ENCODE peak calls at places on chromosomes 6 and 20, in seven cellular contexts. P is left kidney; L is naive thymus-derived CD8-positive, alpha-beta T cell; N is PC-9; C is hepatic stellate cell; W is iris pigment epithelial cell; T is AG08396. J is an unnamed sample.
A peak's percentile ranks its signal among the peaks of the same experiment; 100 is the strongest.

GRCh38 chr6:90062051-90062450 is 167.8 kb downstream of the GJA10 start:
- DNase-seq in P (no peak), L (no peak), N (no peak), C (no peak), W (no peak), T (no peak), J (no peak)

GRCh38 chr6:52304917-52305316 is 20.4 kb upstream of the MCM3 start:
- DNase-seq in P (peak; percentile 46), L (peak; percentile 16), N (no peak), C (peak; percentile 59), W (peak; percentile 50), T (peak; percentile 72), J (no peak)

GRCh38 chr20:61698598-61698960 is 367.1 kb downstream of the TAF4 start:
- DNase-seq in P (no peak), L (no peak), N (no peak), C (no peak), W (no peak), T (no peak), J (no peak)

GRCh38 chr6:149904661-149905370 is 6.9 kb upstream of the RAET1E start:
- DNase-seq in P (no peak), L (no peak), N (no peak), C (no peak), W (no peak), T (no peak), J (no peak)

GRCh38 chr20:32527447-32528055 is 57.6 kb downstream of the NOL4L start:
- DNase-seq in P (peak; percentile 59), L (peak; percentile 45), N (no peak), C (no peak), W (no peak), T (no peak), J (no peak)

GRCh38 chr6:42727627-42728026 is 5.2 kb upstream of the PRPH2 start:
- DNase-seq in P (no peak), L (no peak), N (no peak), C (no peak), W (no peak), T (peak; percentile 31), J (no peak)

GRCh38 chr20:61849376-61849775 is 216.3 kb downstream of the TAF4 start:
- DNase-seq in P (no peak), L (no peak), N (no peak), C (no peak), W (no peak), T (no peak), J (no peak)

GRCh38 chr6:140036176-140036575 is 661.7 kb upstream of the CITED2 start:
- DNase-seq in P (no peak), L (no peak), N (no peak), C (no peak), W (no peak), T (no peak), J (no peak)

GRCh38 chr6:17268114-17268513 is 13.0 kb upstream of the RBM24 start:
- DNase-seq in P (no peak), L (no peak), N (no peak), C (no peak), W (peak; percentile 77), T (no peak), J (peak; percentile 30)